ENCODE peak calls at places on chromosomes 11 and 22, in nine cellular contexts. W is sigmoid colon, B is endothelial cell of umbilical vein, L is ovary, P is A549, H is IMR-90, J is HepG2, Q is uterus, U is tibial nerve. R is an unnamed sample.
A peak's percentile ranks its signal among the peaks of the same experiment; 100 is the strongest.

GRCh38 chr11:14237333-14237988 is 121.5 kb downstream of the RRAS2 start:
- DNase-seq in W (no peak), B (no peak), L (no peak), P (no peak), H (no peak), J (no peak), Q (no peak), U (no peak), R (no peak)

GRCh38 chr22:16808744-16809143 is 16.5 kb downstream of the XKR3 start:
- DNase-seq in W (no peak), B (no peak), L (no peak), P (no peak), H (no peak), J (no peak), Q (no peak), U (no peak), R (no peak)

GRCh38 chr11:27350503-27350902 is 12.5 kb downstream of the CCDC34 start:
- DNase-seq in W (no peak), B (peak; percentile 19), L (no peak), P (no peak), H (no peak), J (no peak), Q (no peak), U (no peak), R (no peak)

GRCh38 chr22:24091551-24092420 is 80.7 kb downstream of the CABIN1 start:
- DNase-seq in W (peak; percentile 61), B (no peak), L (no peak), P (no peak), H (no peak), J (no peak), Q (no peak), U (no peak), R (peak; percentile 39)

GRCh38 chr11:7609015-7609414 is 64.3 kb downstream of the CYB5R2 start:
- DNase-seq in W (no peak), B (no peak), L (no peak), P (no peak), H (no peak), J (no peak), Q (no peak), U (no peak), R (no peak)

GRCh38 chr11:60915250-60915914 is 1.4 kb downstream of the TMEM109 start:
- DNase-seq in W (peak; percentile 75), B (peak; percentile 77), L (peak; percentile 55), P (peak; percentile 60), H (peak; percentile 50), J (no peak), Q (no peak), U (peak; percentile 34), R (no peak)

GRCh38 chr11:31645747-31646146 is 136.2 kb downstream of the ELP4 start:
- DNase-seq in W (no peak), B (peak; percentile 84), L (no peak), P (peak; percentile 76), H (peak; percentile 88), J (peak; percentile 20), Q (no peak), U (no peak), R (no peak)

GRCh38 chr11:9091044-9091936 is at the start of gene SCUBE2:
- DNase-seq in W (no peak), B (no peak), L (no peak), P (no peak), H (no peak), J (no peak), Q (no peak), U (no peak), R (no peak)

GRCh38 chr11:100930185-100930778 is 199.3 kb downstream of the PGR start:
- DNase-seq in W (no peak), B (peak; percentile 64), L (no peak), P (peak; percentile 55), H (peak; percentile 81), J (peak; percentile 46), Q (no peak), U (no peak), R (no peak)

GRCh38 chr11:1829039-1829820 is 5.6 kb upstream of the SYT8 start:
- DNase-seq in W (no peak), B (no peak), L (no peak), P (no peak), H (peak; percentile 43), J (no peak), Q (no peak), U (no peak), R (no peak)

GRCh38 chr11:95850137-95850536 is 59.8 kb downstream of the CEP57 start:
- DNase-seq in W (no peak), B (no peak), L (no peak), P (no peak), H (peak; percentile 44), J (no peak), Q (no peak), U (no peak), R (no peak)
- H3K27ac ChIP-seq in W (peak overlapping the region; percentile 60), B (no peak overlapping the region), L (no peak overlapping the region), P (no peak overlapping the region), H (no peak overlapping the region), J (no peak overlapping the region), Q (no peak overlapping the region), U (no peak overlapping the region), R (no peak overlapping the region)

DNA sequence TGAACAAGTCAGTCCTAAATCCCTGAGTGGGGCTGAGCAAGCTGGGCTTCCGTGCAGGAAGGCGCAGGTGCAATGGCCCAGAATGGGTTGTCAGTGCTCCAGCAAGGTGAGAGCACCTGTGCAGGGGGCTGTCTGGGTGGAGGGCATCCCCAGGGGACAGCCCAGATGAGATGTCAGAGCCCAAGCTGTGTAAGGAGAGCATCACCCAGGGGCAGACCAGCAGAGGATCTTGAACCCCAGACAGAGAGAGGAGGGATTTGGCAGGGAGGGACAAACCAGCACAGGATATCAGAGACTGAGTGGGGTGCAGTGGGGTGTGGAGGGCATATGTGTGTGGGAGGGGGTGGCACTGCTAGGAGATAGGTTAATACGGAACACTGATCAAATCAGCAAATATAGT is 114.9 kb upstream of the TMEM45B start:
- DNase-seq in W (no peak), B (no peak), L (no peak), P (no peak), H (no peak), J (no peak), Q (no peak), U (no peak), R (no peak)
- TF ChIP-seq POLR2A in W (no peak), B (no peak), L (no peak), P (no peak), H (no peak), J (no peak), Q (no peak), U (no peak), R (no peak)

GRCh38 chr22:26170112-26170492 is 840 bp downstream of the SEZ6L start:
- DNase-seq in W (no peak), B (no peak), L (no peak), P (no peak), H (no peak), J (no peak), Q (no peak), U (no peak), R (no peak)

GRCh38 chr22:26172389-26172990 is 3.2 kb downstream of the SEZ6L start:
- DNase-seq in W (no peak), B (peak; percentile 8), L (no peak), P (peak; percentile 35), H (peak; percentile 4), J (peak; percentile 53), Q (no peak), U (no peak), R (peak; percentile 53)

GRCh38 chr22:26169312-26170111 is at the start of gene SEZ6L:
- DNase-seq in W (no peak), B (no peak), L (no peak), P (no peak), H (no peak), J (no peak), Q (no peak), U (no peak), R (peak; percentile 24)

GRCh38 chr22:26170795-26171194 is 1.5 kb downstream of the SEZ6L start:
- DNase-seq in W (no peak), B (no peak), L (no peak), P (no peak), H (no peak), J (no peak), Q (no peak), U (no peak), R (no peak)

GRCh38 chr22:26174280-26174679 is 5.0 kb downstream of the SEZ6L start:
- DNase-seq in W (no peak), B (no peak), L (no peak), P (peak; percentile 3), H (no peak), J (peak; percentile 23), Q (no peak), U (no peak), R (no peak)
- TF ChIP-seq CTCF in W (no peak), B (no peak), L (no peak), P (no peak), H (no peak), J (peak; percentile 68), Q (no peak), U (no peak), R (no peak)

DNA sequence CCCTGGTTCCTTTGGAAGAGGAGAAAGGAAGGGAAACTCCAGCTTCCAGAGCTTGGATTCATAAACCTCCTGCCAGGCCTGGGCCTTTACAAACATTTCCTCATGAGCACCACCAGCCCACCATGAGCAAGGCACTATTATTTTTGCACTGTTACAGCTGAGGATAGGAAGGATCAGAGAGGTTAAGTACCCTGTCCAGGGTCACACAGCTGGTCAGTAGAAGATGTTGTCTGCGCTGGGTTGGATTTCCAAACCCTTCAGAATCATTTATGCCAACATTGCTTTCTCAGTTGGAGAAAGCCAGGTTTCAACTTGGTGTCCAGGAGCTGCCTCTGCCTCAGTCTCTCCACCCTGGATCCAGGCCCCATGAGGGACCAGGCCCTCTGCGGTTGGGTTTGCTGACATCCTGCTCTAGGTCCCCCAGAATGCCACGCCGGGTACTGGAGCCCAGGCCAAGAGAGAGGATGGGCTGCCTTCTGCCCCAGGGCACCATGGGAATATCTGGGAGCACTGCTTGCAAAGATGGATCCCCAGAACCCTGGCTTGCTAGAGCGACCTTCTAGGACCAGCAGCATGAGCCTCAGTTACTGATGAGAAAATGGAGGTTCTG is 29.7 kb upstream of the SHISAL1 start:
- DNase-seq in W (no peak), B (no peak), L (no peak), P (no peak), H (no peak), J (no peak), Q (no peak), U (no peak), R (no peak)
- H3K27ac ChIP-seq in W (peak overlapping the region; percentile 85), B (no peak overlapping the region), L (peak overlapping the region; percentile 77), P (no peak overlapping the region), H (peak overlapping the region; percentile 6), J (no peak overlapping the region), Q (peak overlapping the region; percentile 51), U (no peak overlapping the region), R (no peak overlapping the region)

GRCh38 chr11:65304613-65305012 is 10.1 kb upstream of the CDC42EP2 start:
- DNase-seq in W (no peak), B (no peak), L (no peak), P (no peak), H (no peak), J (no peak), Q (no peak), U (no peak), R (no peak)
- TF ChIP-seq POLR2A in W (no peak), B (no peak), L (no peak), P (no peak), H (no peak), J (no peak), Q (no peak), U (no peak), R (no peak)

R was measured in right lobe of liver.